ENCODE peak calls at places on chromosomes 7 and 10, in four cellular contexts. One of them, this sample, is unnamed.
A peak's percentile ranks its signal among the peaks of the same experiment; 100 is the strongest.

GRCh38 chr7:3754488-3755365 is 453.7 kb downstream of the SDK1 start:
- DNase-seq in mammary epithelial cell: no peak
- DNase-seq in MM.1S: no peak
- DNase-seq in left lung: peak; percentile 39
- DNase-seq in this sample: no peak

GRCh38 chr7:151051108-151051507 is 2.8 kb downstream of the ASIC3 start:
- DNase-seq in mammary epithelial cell: peak; percentile 57
- DNase-seq in MM.1S: peak; percentile 33
- DNase-seq in left lung: peak; percentile 58
- DNase-seq in this sample: peak; percentile 73

GRCh38 chr7:20826243-20826642 is 39.6 kb upstream of the SP8 start:
- DNase-seq in mammary epithelial cell: no peak
- DNase-seq in MM.1S: no peak
- DNase-seq in left lung: no peak
- DNase-seq in this sample: no peak

GRCh38 chr7:47202146-47202768 is 379.7 kb downstream of the TNS3 start:
- DNase-seq in mammary epithelial cell: peak; percentile 67
- DNase-seq in MM.1S: no peak
- DNase-seq in left lung: no peak
- DNase-seq in this sample: no peak

GRCh38 chr7:1994931-1995330 is 237.8 kb downstream of the MAD1L1 start:
- DNase-seq in mammary epithelial cell: no peak
- DNase-seq in MM.1S: no peak
- DNase-seq in left lung: no peak
- DNase-seq in this sample: no peak

GRCh38 chr10:24518981-24519597 is 204.6 kb downstream of the ARHGAP21 start:
- DNase-seq in mammary epithelial cell: peak; percentile 36
- DNase-seq in MM.1S: no peak
- DNase-seq in left lung: no peak
- DNase-seq in this sample: peak; percentile 53

GRCh38 chr10:43816351-43817321 is 168.0 kb upstream of the ZNF32 start:
- DNase-seq in mammary epithelial cell: no peak
- DNase-seq in MM.1S: peak; percentile 82
- DNase-seq in left lung: peak; percentile 56
- DNase-seq in this sample: no peak

GRCh38 chr7:70700055-70700934 is 431.6 kb upstream of the GALNT17 start:
- DNase-seq in mammary epithelial cell: no peak
- DNase-seq in MM.1S: peak; percentile 36
- DNase-seq in left lung: no peak
- DNase-seq in this sample: no peak

GRCh38 chr7:150842018-150842417 is 10.3 kb upstream of the AOC1 start:
- DNase-seq in mammary epithelial cell: no peak
- DNase-seq in MM.1S: no peak
- DNase-seq in left lung: no peak
- DNase-seq in this sample: no peak

GRCh38 chr7:106776618-106777347 is 88.3 kb upstream of the PIK3CG start:
- DNase-seq in mammary epithelial cell: no peak
- DNase-seq in MM.1S: no peak
- DNase-seq in left lung: no peak
- DNase-seq in this sample: no peak

GRCh38 chr7:153190452-153190851 is 430.9 kb downstream of the ACTR3B start:
- DNase-seq in mammary epithelial cell: no peak
- DNase-seq in MM.1S: peak; percentile 30
- DNase-seq in left lung: no peak
- DNase-seq in this sample: no peak

GRCh38 chr7:73577627-73578341 is 595 bp downstream of the TBL2 start:
- DNase-seq in mammary epithelial cell: no peak
- DNase-seq in MM.1S: peak; percentile 35
- DNase-seq in left lung: peak; percentile 54
- DNase-seq in this sample: no peak

GRCh38 chr10:118108194-118109026 is 61.7 kb upstream of the RAB11FIP2 start:
- DNase-seq in mammary epithelial cell: peak; percentile 56
- DNase-seq in MM.1S: no peak
- DNase-seq in left lung: no peak
- DNase-seq in this sample: no peak

GRCh38 chr7:26855421-26855820 is 9.0 kb downstream of the SKAP2 start:
- DNase-seq in mammary epithelial cell: peak; percentile 47
- DNase-seq in MM.1S: no peak
- DNase-seq in left lung: no peak
- DNase-seq in this sample: no peak

GRCh38 chr7:145105561-145105960 is 269.7 kb upstream of the TPK1 start:
- DNase-seq in mammary epithelial cell: no peak
- DNase-seq in MM.1S: no peak
- DNase-seq in left lung: no peak
- DNase-seq in this sample: no peak

GRCh38 chr10:43115881-43116595 is 22.2 kb upstream of the CSGALNACT2 start:
- DNase-seq in mammary epithelial cell: no peak
- DNase-seq in MM.1S: no peak
- DNase-seq in left lung: no peak
- DNase-seq in this sample: no peak

GRCh38 chr10:68192113-68192512 is 39.8 kb downstream of the ATOH7 start:
- DNase-seq in mammary epithelial cell: peak; percentile 55
- DNase-seq in MM.1S: no peak
- DNase-seq in left lung: no peak
- DNase-seq in this sample: no peak

GRCh38 chr10:88090568-88091214 is 227.3 kb downstream of the PTEN start:
- DNase-seq in mammary epithelial cell: no peak
- DNase-seq in MM.1S: peak; percentile 18
- DNase-seq in left lung: no peak
- DNase-seq in this sample: no peak

GRCh38 chr7:25031007-25031406 is 51.0 kb upstream of the OSBPL3 start:
- DNase-seq in mammary epithelial cell: no peak
- DNase-seq in MM.1S: peak; percentile 95
- DNase-seq in left lung: no peak
- DNase-seq in this sample: no peak

GRCh38 chr10:132036153-132036886 is 29.4 kb upstream of the JAKMIP3 start:
- DNase-seq in mammary epithelial cell: peak; percentile 21
- DNase-seq in MM.1S: no peak
- DNase-seq in left lung: no peak
- DNase-seq in this sample: no peak

GRCh38 chr10:31771345-31771831 is 157.2 kb downstream of the ARHGAP12 start:
- DNase-seq in mammary epithelial cell: no peak
- DNase-seq in MM.1S: no peak
- DNase-seq in left lung: no peak
- DNase-seq in this sample: peak; percentile 56

GRCh38 chr10:42962120-42962901 is 114.6 kb upstream of the RET start:
- DNase-seq in mammary epithelial cell: no peak
- DNase-seq in MM.1S: no peak
- DNase-seq in left lung: peak; percentile 22
- DNase-seq in this sample: peak; percentile 70

GRCh38 chr7:70919491-70920073 is 212.4 kb upstream of the GALNT17 start:
- DNase-seq in mammary epithelial cell: no peak
- DNase-seq in MM.1S: no peak
- DNase-seq in left lung: no peak
- DNase-seq in this sample: no peak

GRCh38 chr7:78873117-78873516 is 580.4 kb downstream of the MAGI2 start:
- DNase-seq in mammary epithelial cell: no peak
- DNase-seq in MM.1S: no peak
- DNase-seq in left lung: no peak
- DNase-seq in this sample: no peak

GRCh38 chr10:13528138-13528874 is 508 bp downstream of the BEND7 start:
- DNase-seq in mammary epithelial cell: no peak
- DNase-seq in MM.1S: no peak
- DNase-seq in left lung: no peak
- DNase-seq in this sample: no peak

GRCh38 chr7:2926120-2926897 is 82.2 kb upstream of the GNA12 start:
- DNase-seq in mammary epithelial cell: no peak
- DNase-seq in MM.1S: no peak
- DNase-seq in left lung: peak; percentile 18
- DNase-seq in this sample: peak; percentile 62

GRCh38 chr7:120043250-120043649 is 229.7 kb upstream of the KCND2 start:
- DNase-seq in mammary epithelial cell: no peak
- DNase-seq in MM.1S: no peak
- DNase-seq in left lung: no peak
- DNase-seq in this sample: no peak

GRCh38 chr10:42932735-42933453 is 144.0 kb upstream of the RET start:
- DNase-seq in mammary epithelial cell: no peak
- DNase-seq in MM.1S: no peak
- DNase-seq in left lung: no peak
- DNase-seq in this sample: peak; percentile 70

GRCh38 chr7:129110575-129111376 is 33.7 kb upstream of the TSPAN33 start:
- DNase-seq in mammary epithelial cell: peak; percentile 48
- DNase-seq in MM.1S: peak; percentile 71
- DNase-seq in left lung: no peak
- DNase-seq in this sample: no peak

GRCh38 chr7:12834782-12835181 is 147.3 kb downstream of the ARL4A start:
- DNase-seq in mammary epithelial cell: no peak
- DNase-seq in MM.1S: no peak
- DNase-seq in left lung: no peak
- DNase-seq in this sample: no peak

GRCh38 chr10:5303504-5303903 is 61.3 kb upstream of the UCN3 start:
- DNase-seq in mammary epithelial cell: no peak
- DNase-seq in MM.1S: no peak
- DNase-seq in left lung: no peak
- DNase-seq in this sample: no peak

GRCh38 chr7:5424689-5425506 is 1.3 kb upstream of the TNRC18 start:
- DNase-seq in mammary epithelial cell: peak; percentile 35
- DNase-seq in MM.1S: peak; percentile 61
- DNase-seq in left lung: peak; percentile 56
- DNase-seq in this sample: peak; percentile 80
- H3K27me3 ChIP-seq in mammary epithelial cell: no peaks in the 10 kb centered on the region
- H3K27me3 ChIP-seq in MM.1S: peaks cover 65% of the 10 kb centered on the region
- H3K27me3 ChIP-seq in left lung: no peaks in the 10 kb centered on the region
- H3K27me3 ChIP-seq in this sample: no peaks in the 10 kb centered on the region

DNA sequence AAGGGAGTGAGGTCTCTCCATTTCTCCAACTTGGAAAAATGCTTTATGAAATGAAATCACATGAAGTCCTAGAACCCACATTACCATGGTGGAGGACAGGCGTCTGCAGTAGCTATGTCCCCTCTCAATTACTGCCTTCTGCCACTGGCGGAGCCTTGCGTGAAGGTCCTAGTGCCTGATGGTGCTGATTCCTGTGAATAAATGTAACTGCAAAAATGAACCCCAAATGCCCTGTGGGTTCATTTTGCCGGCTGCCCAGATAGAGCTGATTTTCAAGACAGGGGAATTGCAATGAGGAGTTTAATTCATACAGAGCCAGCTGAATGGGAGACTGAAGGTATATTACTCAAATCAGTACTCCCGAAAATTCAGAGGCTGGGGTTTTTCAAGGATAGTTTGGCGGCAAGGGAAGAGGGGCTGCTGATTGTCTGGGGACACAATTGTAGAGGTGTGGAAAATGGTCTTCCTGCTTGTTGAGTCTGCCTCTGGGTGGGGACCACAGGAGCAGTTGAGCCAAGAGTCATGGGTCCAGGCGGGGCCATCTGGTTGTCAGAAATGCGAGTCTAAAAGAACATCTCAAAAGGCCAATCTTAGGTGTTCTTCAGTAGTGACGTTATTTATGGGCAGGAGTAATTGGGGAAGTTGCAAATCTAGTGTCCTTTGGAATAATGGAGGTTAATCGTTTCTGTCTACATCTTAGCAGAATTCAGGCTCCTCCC is 13.5 kb downstream of the PRF1 start:
- DNase-seq in mammary epithelial cell: no peak
- DNase-seq in MM.1S: no peak
- DNase-seq in left lung: no peak
- DNase-seq in this sample: no peak
- H3K27me3 ChIP-seq in mammary epithelial cell: peaks cover 20% of the 10 kb centered on the region
- H3K27me3 ChIP-seq in MM.1S: no peaks in the 10 kb centered on the region
- H3K27me3 ChIP-seq in left lung: no peaks in the 10 kb centered on the region
- H3K27me3 ChIP-seq in this sample: no peaks in the 10 kb centered on the region

GRCh38 chr10:129973674-129974059 is 9.6 kb upstream of the EBF3 start:
- DNase-seq in mammary epithelial cell: no peak
- DNase-seq in MM.1S: no peak
- DNase-seq in left lung: no peak
- DNase-seq in this sample: no peak
- H3K27me3 ChIP-seq in mammary epithelial cell: peaks cover 23% of the 10 kb centered on the region
- H3K27me3 ChIP-seq in MM.1S: no peaks in the 10 kb centered on the region
- H3K27me3 ChIP-seq in left lung: peaks cover 56% of the 10 kb centered on the region
- H3K27me3 ChIP-seq in this sample: no peaks in the 10 kb centered on the region

GRCh38 chr7:84829719-84830118 is 357.1 kb downstream of the SEMA3D start:
- DNase-seq in mammary epithelial cell: no peak
- DNase-seq in MM.1S: no peak
- DNase-seq in left lung: no peak
- DNase-seq in this sample: no peak
- H3K27me3 ChIP-seq in mammary epithelial cell: no peaks in the 10 kb centered on the region
- H3K27me3 ChIP-seq in MM.1S: no peaks in the 10 kb centered on the region
- H3K27me3 ChIP-seq in left lung: no peaks in the 10 kb centered on the region
- H3K27me3 ChIP-seq in this sample: no peaks in the 10 kb centered on the region

GRCh38 chr7:158865977-158866376 is 9.6 kb downstream of the DYNC2I1 start:
- DNase-seq in mammary epithelial cell: no peak
- DNase-seq in MM.1S: no peak
- DNase-seq in left lung: no peak
- DNase-seq in this sample: no peak

GRCh38 chr7:158865462-158865922 is 9.1 kb downstream of the DYNC2I1 start:
- DNase-seq in mammary epithelial cell: no peak
- DNase-seq in MM.1S: no peak
- DNase-seq in left lung: no peak
- DNase-seq in this sample: no peak

GRCh38 chr7:158867214-158867984 is 11.0 kb downstream of the DYNC2I1 start:
- DNase-seq in mammary epithelial cell: no peak
- DNase-seq in MM.1S: no peak
- DNase-seq in left lung: no peak
- DNase-seq in this sample: no peak

GRCh38 chr7:158869876-158870275 is 13.5 kb downstream of the DYNC2I1 start:
- DNase-seq in mammary epithelial cell: no peak
- DNase-seq in MM.1S: no peak
- DNase-seq in left lung: no peak
- DNase-seq in this sample: no peak

DNA sequence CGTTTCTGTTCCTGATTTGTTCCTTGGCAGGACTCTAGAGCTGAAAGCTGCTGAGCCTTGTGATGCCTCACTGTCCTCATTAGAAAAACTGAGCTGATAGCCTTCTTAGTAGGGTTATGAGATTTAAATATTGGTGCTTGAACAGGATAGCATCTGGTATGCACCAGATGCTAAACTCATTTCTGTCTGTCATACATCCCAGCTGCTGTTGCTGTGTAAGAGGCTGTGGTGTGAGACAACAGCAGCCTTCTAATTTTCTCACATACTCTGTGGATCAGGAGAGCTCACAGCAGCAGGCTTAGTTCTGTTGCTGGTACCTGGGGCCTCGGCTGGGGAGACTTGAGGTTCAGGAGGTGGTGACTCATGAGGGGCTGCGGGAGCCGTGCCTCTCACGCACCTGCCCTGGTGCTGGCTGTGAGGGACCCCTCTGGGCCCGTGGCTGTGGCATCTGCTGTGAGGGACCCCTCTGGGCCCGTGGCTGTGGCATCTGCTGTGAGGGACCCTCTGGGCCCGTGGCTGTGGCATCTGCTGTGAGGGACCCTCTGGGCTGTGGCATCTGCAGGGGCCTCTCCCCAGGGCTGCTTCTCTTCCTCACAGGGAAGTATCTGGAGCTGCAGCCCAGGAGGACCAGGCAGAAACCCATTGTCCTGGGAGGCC is 12.5 kb downstream of the DYNC2I1 start:
- DNase-seq in mammary epithelial cell: no peak
- DNase-seq in MM.1S: no peak
- DNase-seq in left lung: no peak
- DNase-seq in this sample: no peak
- H3K27me3 ChIP-seq in mammary epithelial cell: no peaks in the 10 kb centered on the region
- H3K27me3 ChIP-seq in MM.1S: no peaks in the 10 kb centered on the region
- H3K27me3 ChIP-seq in left lung: no peaks in the 10 kb centered on the region
- H3K27me3 ChIP-seq in this sample: no peaks in the 10 kb centered on the region